ENCODE peak calls at places on chromosomes 7 and 10, in eight cellular contexts. One of them, this sample, is unnamed.
A peak's percentile ranks its signal among the peaks of the same experiment; 100 is the strongest.

GRCh38 chr10:93123766-93124165 is 50.1 kb downstream of the CYP26A1 start:
- DNase-seq in GM06990: no peak
- DNase-seq in cardiac fibroblast: no peak
- DNase-seq in tibial nerve: no peak
- DNase-seq in AG09319: no peak
- DNase-seq in NB4: no peak
- DNase-seq in bronchial epithelial cell: no peak
- DNase-seq in left lung: no peak
- DNase-seq in this sample: no peak

GRCh38 chr7:40133561-40134427 is 628 bp downstream of the MPLKIP start:
- DNase-seq in left lung: no peak
- DNase-seq in NB4: peak; percentile 59
- DNase-seq in bronchial epithelial cell: peak; percentile 17
- DNase-seq in GM06990: no peak
- DNase-seq in AG09319: no peak
- DNase-seq in cardiac fibroblast: peak; percentile 27
- DNase-seq in tibial nerve: no peak
- DNase-seq in this sample: no peak

GRCh38 chr10:44369851-44370250 is 15.0 kb downstream of the CXCL12 start:
- DNase-seq in AG09319: no peak
- DNase-seq in GM06990: no peak
- DNase-seq in cardiac fibroblast: no peak
- DNase-seq in bronchial epithelial cell: no peak
- DNase-seq in left lung: no peak
- DNase-seq in tibial nerve: no peak
- DNase-seq in NB4: no peak
- DNase-seq in this sample: no peak

GRCh38 chr7:128922496-128923410 is 12.2 kb upstream of the KCP start:
- DNase-seq in bronchial epithelial cell: no peak
- DNase-seq in left lung: no peak
- DNase-seq in NB4: no peak
- DNase-seq in tibial nerve: no peak
- DNase-seq in GM06990: no peak
- DNase-seq in cardiac fibroblast: no peak
- DNase-seq in AG09319: no peak
- DNase-seq in this sample: no peak

GRCh38 chr7:80136276-80137045 is 1.8 kb downstream of the GNAI1 start:
- DNase-seq in tibial nerve: no peak
- DNase-seq in left lung: no peak
- DNase-seq in GM06990: no peak
- DNase-seq in cardiac fibroblast: no peak
- DNase-seq in AG09319: no peak
- DNase-seq in bronchial epithelial cell: peak; percentile 73
- DNase-seq in NB4: no peak
- DNase-seq in this sample: no peak

GRCh38 chr7:33873981-33874750 is 31.2 kb upstream of the BMPER start:
- DNase-seq in NB4: no peak
- DNase-seq in left lung: no peak
- DNase-seq in bronchial epithelial cell: peak; percentile 88
- DNase-seq in AG09319: no peak
- DNase-seq in cardiac fibroblast: peak; percentile 50
- DNase-seq in GM06990: no peak
- DNase-seq in tibial nerve: no peak
- DNase-seq in this sample: no peak

GRCh38 chr7:121623130-121623872 is 227.2 kb upstream of the FAM3C start:
- DNase-seq in left lung: no peak
- DNase-seq in NB4: no peak
- DNase-seq in tibial nerve: no peak
- DNase-seq in GM06990: no peak
- DNase-seq in bronchial epithelial cell: peak; percentile 18
- DNase-seq in AG09319: no peak
- DNase-seq in cardiac fibroblast: no peak
- DNase-seq in this sample: no peak

GRCh38 chr7:128917061-128917460 is 6.6 kb upstream of the KCP start:
- DNase-seq in GM06990: no peak
- DNase-seq in left lung: no peak
- DNase-seq in NB4: no peak
- DNase-seq in AG09319: no peak
- DNase-seq in bronchial epithelial cell: no peak
- DNase-seq in tibial nerve: no peak
- DNase-seq in cardiac fibroblast: no peak
- DNase-seq in this sample: no peak

GRCh38 chr10:104441601-104442000 is 88.0 kb downstream of the CFAP58 start:
- DNase-seq in AG09319: peak; percentile 47
- DNase-seq in left lung: no peak
- DNase-seq in cardiac fibroblast: peak; percentile 64
- DNase-seq in bronchial epithelial cell: peak; percentile 83
- DNase-seq in tibial nerve: no peak
- DNase-seq in NB4: peak; percentile 88
- DNase-seq in GM06990: no peak
- DNase-seq in this sample: no peak

GRCh38 chr7:98996162-98996552 is 117.8 kb downstream of the TRRAP start:
- DNase-seq in tibial nerve: no peak
- DNase-seq in GM06990: peak; percentile 33
- DNase-seq in left lung: no peak
- DNase-seq in cardiac fibroblast: no peak
- DNase-seq in AG09319: no peak
- DNase-seq in NB4: no peak
- DNase-seq in bronchial epithelial cell: no peak
- DNase-seq in this sample: no peak

GRCh38 chr7:46256870-46257528 is 335.9 kb upstream of the IGFBP3 start:
- DNase-seq in NB4: no peak
- DNase-seq in cardiac fibroblast: peak; percentile 10
- DNase-seq in GM06990: no peak
- DNase-seq in left lung: no peak
- DNase-seq in bronchial epithelial cell: no peak
- DNase-seq in tibial nerve: no peak
- DNase-seq in AG09319: no peak
- DNase-seq in this sample: no peak

GRCh38 chr7:70432567-70433001 is 699.4 kb upstream of the GALNT17 start:
- DNase-seq in AG09319: no peak
- DNase-seq in GM06990: no peak
- DNase-seq in left lung: no peak
- DNase-seq in cardiac fibroblast: no peak
- DNase-seq in tibial nerve: no peak
- DNase-seq in bronchial epithelial cell: no peak
- DNase-seq in NB4: no peak
- DNase-seq in this sample: no peak

DNA sequence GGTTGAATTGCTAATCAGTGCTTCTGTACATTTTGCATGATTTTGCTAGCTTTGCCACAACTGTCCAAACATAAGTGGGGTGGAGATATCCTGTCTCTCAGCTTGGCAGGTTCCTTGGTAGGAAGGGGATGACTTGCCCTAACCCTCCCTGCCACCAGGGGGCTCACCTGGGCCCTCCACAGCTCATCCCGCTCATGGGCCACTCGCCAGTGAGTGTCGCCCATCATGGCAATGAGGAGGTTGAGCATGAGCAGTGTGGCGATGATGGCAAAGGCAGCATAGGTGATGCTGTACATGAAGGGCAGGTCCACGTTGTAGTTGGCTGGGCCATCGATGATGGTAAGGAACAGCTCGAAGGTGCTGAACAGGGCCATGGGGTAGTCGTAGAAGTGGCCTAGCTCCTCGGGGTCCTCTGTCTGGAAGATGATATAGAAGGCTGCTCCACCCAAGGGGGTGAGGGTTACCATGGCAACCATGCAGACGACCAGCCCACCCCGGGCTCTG is 12.2 kb downstream of the TRPV6 start:
- DNase-seq in tibial nerve: no peak
- DNase-seq in AG09319: no peak
- DNase-seq in bronchial epithelial cell: no peak
- DNase-seq in cardiac fibroblast: peak; percentile 11
- DNase-seq in NB4: peak; percentile 57
- DNase-seq in GM06990: no peak
- DNase-seq in left lung: no peak
- DNase-seq in this sample: no peak
- TF ChIP-seq CTCF in tibial nerve: no peak
- TF ChIP-seq CTCF in AG09319: peak; percentile 33
- TF ChIP-seq CTCF in bronchial epithelial cell: peak; percentile 70
- TF ChIP-seq CTCF in cardiac fibroblast: peak; percentile 67
- TF ChIP-seq CTCF in NB4: peak; percentile 91
- TF ChIP-seq CTCF in GM06990: peak; percentile 91
- TF ChIP-seq CTCF in left lung: peak; percentile 47
- TF ChIP-seq CTCF in this sample: no peak

DNA sequence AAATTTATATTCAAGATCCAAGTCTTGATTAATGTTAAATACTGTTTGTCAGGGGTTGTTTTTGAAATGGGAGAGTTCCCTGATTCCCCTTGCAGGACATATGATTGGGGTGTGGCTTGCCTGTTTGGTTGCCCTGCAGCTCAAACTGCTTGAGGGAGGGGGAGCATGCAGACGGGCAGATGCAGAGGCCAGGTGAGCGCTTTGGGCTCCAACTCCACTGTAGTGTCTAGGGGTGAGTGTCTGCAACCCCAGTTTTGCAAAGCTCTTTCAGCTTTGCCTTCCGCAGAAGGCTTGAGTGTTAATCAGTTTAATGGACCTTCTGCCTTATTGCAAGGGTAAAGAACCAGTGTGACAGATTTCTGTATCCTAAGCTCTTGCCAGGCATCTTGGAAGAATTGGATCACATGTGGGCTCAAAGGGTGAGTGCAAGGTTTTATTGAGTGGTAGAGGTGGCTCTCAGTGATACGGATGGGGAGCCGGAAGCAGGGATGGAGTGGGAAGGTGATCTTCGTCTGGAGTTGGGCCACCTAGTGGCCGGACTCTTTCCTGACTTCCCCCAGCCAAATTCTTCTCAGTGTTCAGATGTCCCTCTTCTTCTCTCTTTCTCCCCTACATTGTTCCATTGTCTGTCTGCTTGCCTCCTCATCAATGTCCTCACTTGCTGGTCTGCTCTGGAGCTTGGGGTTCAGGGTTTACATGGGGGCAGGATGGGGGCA is 479.7 kb downstream of the ATRNL1 start:
- DNase-seq in AG09319: no peak
- DNase-seq in GM06990: no peak
- DNase-seq in NB4: peak; percentile 15
- DNase-seq in left lung: no peak
- DNase-seq in bronchial epithelial cell: no peak
- DNase-seq in cardiac fibroblast: no peak
- DNase-seq in tibial nerve: no peak
- DNase-seq in this sample: no peak
- TF ChIP-seq CTCF in AG09319: no peak
- TF ChIP-seq CTCF in GM06990: peak; percentile 54
- TF ChIP-seq CTCF in NB4: peak; percentile 57
- TF ChIP-seq CTCF in left lung: no peak
- TF ChIP-seq CTCF in bronchial epithelial cell: peak; percentile 42
- TF ChIP-seq CTCF in cardiac fibroblast: no peak
- TF ChIP-seq CTCF in tibial nerve: no peak
- TF ChIP-seq CTCF in this sample: no peak

GRCh38 chr10:61901829-61902447 is 439 bp downstream of the ARID5B start:
- DNase-seq in cardiac fibroblast: peak; percentile 46
- DNase-seq in bronchial epithelial cell: no peak
- DNase-seq in AG09319: no peak
- DNase-seq in NB4: no peak
- DNase-seq in left lung: no peak
- DNase-seq in tibial nerve: no peak
- DNase-seq in GM06990: no peak
- DNase-seq in this sample: peak; percentile 18

GRCh38 chr10:61902448-61903183 is 1.1 kb downstream of the ARID5B start:
- DNase-seq in bronchial epithelial cell: peak; percentile 90
- DNase-seq in cardiac fibroblast: peak; percentile 77
- DNase-seq in NB4: peak; percentile 80
- DNase-seq in tibial nerve: peak; percentile 52
- DNase-seq in GM06990: peak; percentile 46
- DNase-seq in left lung: no peak
- DNase-seq in AG09319: no peak
- DNase-seq in this sample: peak; percentile 20

GRCh38 chr10:61899663-61899996 is 1.9 kb upstream of the ARID5B start:
- DNase-seq in bronchial epithelial cell: no peak
- DNase-seq in NB4: no peak
- DNase-seq in GM06990: no peak
- DNase-seq in tibial nerve: no peak
- DNase-seq in AG09319: no peak
- DNase-seq in cardiac fibroblast: no peak
- DNase-seq in left lung: no peak
- DNase-seq in this sample: no peak

GRCh38 chr10:61899997-61900828 is 1.3 kb upstream of the ARID5B start:
- DNase-seq in left lung: peak; percentile 84
- DNase-seq in NB4: peak; percentile 91
- DNase-seq in AG09319: peak; percentile 69
- DNase-seq in bronchial epithelial cell: peak; percentile 90
- DNase-seq in GM06990: peak; percentile 79
- DNase-seq in cardiac fibroblast: peak; percentile 76
- DNase-seq in tibial nerve: peak; percentile 35
- DNase-seq in this sample: peak; percentile 52

GRCh38 chr10:61900829-61901783 is at the start of gene ARID5B:
- DNase-seq in tibial nerve: peak; percentile 65
- DNase-seq in GM06990: peak; percentile 53
- DNase-seq in NB4: peak; percentile 71
- DNase-seq in cardiac fibroblast: peak; percentile 78
- DNase-seq in AG09319: no peak
- DNase-seq in left lung: no peak
- DNase-seq in bronchial epithelial cell: peak; percentile 61
- DNase-seq in this sample: no peak
- TF ChIP-seq CTCF in tibial nerve: no peak
- TF ChIP-seq CTCF in GM06990: no peak
- TF ChIP-seq CTCF in NB4: no peak
- TF ChIP-seq CTCF in cardiac fibroblast: no peak
- TF ChIP-seq CTCF in AG09319: no peak
- TF ChIP-seq CTCF in left lung: no peak
- TF ChIP-seq CTCF in bronchial epithelial cell: no peak
- TF ChIP-seq CTCF in this sample: no peak

DNA sequence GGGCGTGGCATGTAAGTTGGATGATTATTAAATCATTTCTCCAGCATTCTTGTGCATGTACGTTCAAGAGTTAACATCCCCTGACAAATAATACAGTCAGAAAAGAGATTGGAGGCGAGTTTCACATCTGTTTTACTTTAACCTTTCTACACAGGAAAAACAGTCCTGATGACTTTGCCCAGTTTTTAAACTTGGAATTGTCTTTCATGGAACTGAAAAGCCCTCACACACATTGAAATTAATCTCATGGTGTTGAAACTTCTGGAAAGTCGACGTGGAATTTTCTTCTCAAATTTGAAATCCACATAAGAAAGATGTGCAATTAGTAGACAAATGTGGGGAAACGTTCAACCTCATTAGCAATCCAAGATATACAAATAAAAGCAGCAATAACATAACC is 31.2 kb upstream of the ZNF438 start:
- DNase-seq in AG09319: peak; percentile 62
- DNase-seq in NB4: no peak
- DNase-seq in tibial nerve: no peak
- DNase-seq in GM06990: no peak
- DNase-seq in bronchial epithelial cell: peak; percentile 56
- DNase-seq in cardiac fibroblast: peak; percentile 77
- DNase-seq in left lung: no peak
- DNase-seq in this sample: no peak
- TF ChIP-seq CTCF in AG09319: no peak
- TF ChIP-seq CTCF in NB4: no peak
- TF ChIP-seq CTCF in tibial nerve: no peak
- TF ChIP-seq CTCF in GM06990: no peak
- TF ChIP-seq CTCF in bronchial epithelial cell: no peak
- TF ChIP-seq CTCF in cardiac fibroblast: no peak
- TF ChIP-seq CTCF in left lung: no peak
- TF ChIP-seq CTCF in this sample: no peak